ENCODE peak calls at places on chromosomes 12 and 14, in five cellular contexts. M, N, Y, G and J are unnamed samples.

GRCh38 chr12:28611501-28611900 is 421.2 kb downstream of the CCDC91 start:
- DNase-seq in M (no peak), N (no peak), Y (no peak), G (no peak), J (no peak)

GRCh38 chr12:61490732-61491498 is 769.3 kb upstream of the USP15 start:
- DNase-seq in M (no peak), N (no peak), Y (no peak), G (no peak), J (no peak)

GRCh38 chr14:28323951-28324741 is 442.4 kb upstream of the FOXG1 start:
- DNase-seq in M (no peak), N (no peak), Y (no peak), G (no peak), J (no peak)

GRCh38 chr12:20096430-20096829 is 271.9 kb upstream of the PDE3A start:
- DNase-seq in M (no peak), N (no peak), Y (no peak), G (no peak), J (no peak)

GRCh38 chr14:99981806-99982205 is 83.4 kb upstream of the EVL start:
- DNase-seq in M (no peak), N (no peak), Y (no peak), G (no peak), J (no peak)

GRCh38 chr14:92553456-92553855 is 39.9 kb downstream of the RIN3 start:
- DNase-seq in M (no peak), N (peak; percentile 70), Y (peak; percentile 43), G (peak; percentile 71), J (no peak)

GRCh38 chr12:49094104-49094948 is at the start of gene DHH:
- DNase-seq in M (no peak), N (no peak), Y (no peak), G (no peak), J (no peak)

GRCh38 chr14:71725802-71726638 is 206.2 kb upstream of the RGS6 start:
- DNase-seq in M (no peak), N (peak; percentile 85), Y (peak; percentile 89), G (no peak), J (no peak)

GRCh38 chr12:64595863-64596793 is 14.2 kb upstream of the RASSF3 start:
- DNase-seq in M (no peak), N (no peak), Y (no peak), G (no peak), J (no peak)

GRCh38 chr14:90510208-90510607 is 113.4 kb downstream of the CALM1 start:
- DNase-seq in M (no peak), N (no peak), Y (no peak), G (no peak), J (no peak)

GRCh38 chr12:59780605-59781135 is 184.8 kb downstream of the SLC16A7 start:
- DNase-seq in M (no peak), N (peak; percentile 62), Y (peak; percentile 51), G (no peak), J (no peak)

GRCh38 chr14:67571275-67571990 is 28.6 kb downstream of the PIGH start:
- DNase-seq in M (peak; percentile 61), N (peak; percentile 68), Y (peak; percentile 60), G (peak; percentile 21), J (no peak)

GRCh38 chr14:21749306-21749868 is 75.8 kb upstream of the OR4E1 start:
- DNase-seq in M (no peak), N (no peak), Y (no peak), G (no peak), J (no peak)

DNA sequence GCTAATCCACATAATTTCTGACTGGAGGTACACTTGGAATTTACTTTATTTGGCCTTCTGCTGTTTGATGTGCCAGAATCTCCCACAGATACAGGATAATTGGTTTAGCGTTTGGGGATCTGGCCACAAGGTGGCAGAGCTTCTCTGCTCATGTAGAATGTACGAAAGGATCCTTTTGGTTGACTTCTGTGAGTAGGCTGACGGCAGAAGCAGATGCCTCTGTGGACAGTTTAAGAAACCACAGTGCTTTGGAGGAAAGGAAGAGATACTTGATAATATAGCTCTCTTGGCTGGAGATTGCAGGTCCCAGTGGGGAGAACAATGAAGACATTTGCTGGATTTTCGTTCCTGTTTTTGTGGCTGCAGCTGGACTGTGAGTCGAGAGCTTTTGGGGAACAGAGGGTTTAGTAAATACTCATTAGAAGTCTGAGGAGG is 75.3 kb upstream of the OR4E1 start:
- DNase-seq in M (peak; percentile 26), N (peak; percentile 56), Y (peak; percentile 6), G (no peak), J (no peak)
- TF ChIP-seq CTCF in M (peak; percentile 75), N (peak; percentile 93), Y (peak; percentile 44), G (no peak), J (peak; percentile 80)

GRCh38 chr12:92396647-92397258 is 251.1 kb upstream of the BTG1 start:
- DNase-seq in M (no peak), N (peak; percentile 27), Y (peak; percentile 77), G (no peak), J (no peak)
- H3K4me3 ChIP-seq in M (no peak overlapping the region), N (no peak overlapping the region), Y (no peak overlapping the region), G (no peak overlapping the region), J (no peak overlapping the region)

GRCh38 chr12:84508325-84508861 is 404.2 kb downstream of the SLC6A15 start:
- DNase-seq in M (no peak), N (peak; percentile 67), Y (peak; percentile 89), G (no peak), J (peak; percentile 15)
- TF ChIP-seq CTCF in M (no peak), N (peak; percentile 54), Y (peak; percentile 84), G (no peak), J (peak; percentile 64)

GRCh38 chr14:73022051-73022450 is 4.9 kb downstream of the ZFYVE1 start:
- DNase-seq in M (no peak), N (no peak), Y (no peak), G (no peak), J (no peak)
- H3K4me3 ChIP-seq in M (no peak overlapping the region), N (no peak overlapping the region), Y (no peak overlapping the region), G (no peak overlapping the region), J (no peak overlapping the region)